ENCODE peak calls at places on chromosomes 11 and 22, in six cellular contexts. I, U, G, E, F and L are unnamed samples.

GRCh38 chr22:26616650-26617049 is 1.2 kb downstream of the CRYBB1 start:
- DNase-seq in I (no peak), U (no peak), G (no peak), E (no peak), F (no peak), L (no peak)

GRCh38 chr11:71420455-71421241 is 27.5 kb downstream of the DHCR7 start:
- DNase-seq in I (no peak), U (no peak), G (no peak), E (peak), F (peak), L (no peak)

GRCh38 chr11:85774256-85775097 is 36.5 kb downstream of the SYTL2 start:
- DNase-seq in I (no peak), U (no peak), G (no peak), E (no peak), F (no peak), L (no peak)

GRCh38 chr11:58075781-58076180 is 45.0 kb downstream of the OR6Q1 start:
- DNase-seq in I (no peak), U (no peak), G (no peak), E (no peak), F (no peak), L (no peak)

GRCh38 chr11:64858467-64859401 is 14.3 kb upstream of the CDC42BPG start:
- DNase-seq in I (peak), U (peak), G (peak), E (peak), F (no peak), L (no peak)

GRCh38 chr22:43298062-43298801 is 44.9 kb downstream of the SCUBE1 start:
- DNase-seq in I (no peak), U (no peak), G (no peak), E (no peak), F (no peak), L (no peak)

GRCh38 chr11:127000291-127000968 is at the start of gene KIRREL3:
- DNase-seq in I (no peak), U (no peak), G (no peak), E (no peak), F (no peak), L (no peak)

GRCh38 chr11:110435780-110436717 is 6.3 kb downstream of the FDX1 start:
- DNase-seq in I (no peak), U (no peak), G (no peak), E (no peak), F (no peak), L (no peak)

GRCh38 chr11:81915045-81915444 is 818.6 kb downstream of the FAM181B start:
- DNase-seq in I (no peak), U (no peak), G (no peak), E (no peak), F (no peak), L (no peak)

GRCh38 chr11:64409707-64410395 is 50.9 kb downstream of the RPS6KA4 start:
- DNase-seq in I (no peak), U (no peak), G (no peak), E (no peak), F (no peak), L (no peak)

GRCh38 chr22:37741312-37741795 is 44.5 kb downstream of the TRIOBP start:
- DNase-seq in I (peak), U (peak), G (peak), E (no peak), F (no peak), L (peak)

GRCh38 chr11:3984896-3985295 is 109.7 kb upstream of the RRM1 start:
- DNase-seq in I (no peak), U (no peak), G (no peak), E (peak), F (no peak), L (no peak)

GRCh38 chr11:30815619-30816018 is 229.5 kb upstream of the MPPED2 start:
- DNase-seq in I (no peak), U (no peak), G (no peak), E (no peak), F (no peak), L (no peak)

GRCh38 chr11:8332196-8332595 is 68.5 kb upstream of the LMO1 start:
- DNase-seq in I (no peak), U (no peak), G (no peak), E (peak), F (no peak), L (no peak)

GRCh38 chr11:117076941-117077659 is 21.1 kb downstream of the SIK3 start:
- DNase-seq in I (no peak), U (no peak), G (no peak), E (no peak), F (no peak), L (no peak)

GRCh38 chr11:84247931-84248330 is 961.8 kb upstream of the CCDC90B start:
- DNase-seq in I (no peak), U (no peak), G (no peak), E (no peak), F (no peak), L (no peak)

GRCh38 chr11:96054870-96055705 is 131.2 kb upstream of the MTMR2 start:
- DNase-seq in I (no peak), U (no peak), G (no peak), E (peak), F (peak), L (no peak)

GRCh38 chr11:102868359-102868758 is 6.4 kb downstream of the MMP12 start:
- DNase-seq in I (no peak), U (no peak), G (no peak), E (no peak), F (no peak), L (no peak)

GRCh38 chr11:120054016-120054752 is 83.7 kb downstream of the TRIM29 start:
- DNase-seq in I (no peak), U (no peak), G (no peak), E (no peak), F (no peak), L (no peak)

GRCh38 chr11:134613646-134614045 is 201.6 kb upstream of the B3GAT1 start:
- DNase-seq in I (no peak), U (no peak), G (no peak), E (no peak), F (no peak), L (no peak)

GRCh38 chr11:114562166-114562916 is 2.7 kb upstream of the NXPE1 start:
- DNase-seq in I (no peak), U (no peak), G (no peak), E (no peak), F (no peak), L (no peak)

GRCh38 chr11:35165416-35166368 is 26.7 kb downstream of the CD44 start:
- DNase-seq in I (no peak), U (no peak), G (no peak), E (peak), F (no peak), L (no peak)

GRCh38 chr22:49305215-49305965 is 522.3 kb downstream of the BRD1 start:
- DNase-seq in I (peak), U (no peak), G (peak), E (peak), F (no peak), L (peak)

DNA sequence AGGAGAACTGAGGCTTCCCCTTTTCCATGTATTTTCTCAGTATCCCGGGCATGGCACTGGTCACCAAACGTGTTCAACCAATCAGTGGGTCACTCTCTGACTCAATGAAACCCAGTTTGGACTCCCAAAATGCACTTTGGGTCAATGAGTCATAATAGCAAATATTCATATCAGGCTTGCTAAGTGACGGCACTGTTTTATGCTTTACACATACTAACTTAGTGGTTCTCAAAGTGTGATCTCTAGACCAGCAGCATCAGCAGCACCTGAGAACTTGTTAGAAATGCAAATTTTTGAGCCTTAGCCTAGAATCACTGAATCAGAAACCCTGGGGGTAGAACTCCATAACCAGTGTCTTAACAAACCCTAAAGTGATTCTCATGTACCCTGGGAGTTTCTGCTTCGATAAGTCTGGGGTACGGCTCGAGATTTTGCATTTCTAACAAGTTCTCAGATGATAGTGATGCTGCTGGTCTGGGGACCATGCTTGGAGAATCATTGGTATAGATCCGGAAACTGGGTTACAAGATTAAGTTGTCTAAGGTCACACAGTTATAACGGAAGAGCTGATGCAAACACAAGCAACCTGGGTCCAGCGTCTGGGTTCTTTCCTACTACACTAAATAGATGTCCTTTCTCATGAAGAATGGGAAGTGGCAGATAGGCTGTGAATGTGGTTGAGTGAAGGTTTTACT is 35.6 kb downstream of the ETS1 start:
- DNase-seq in I (no peak), U (no peak), G (no peak), E (peak), F (no peak), L (no peak)
- TF ChIP-seq CTCF in I (no peak), U (no peak), G (no peak), E (no peak), F (peak), L (no peak)

DNA sequence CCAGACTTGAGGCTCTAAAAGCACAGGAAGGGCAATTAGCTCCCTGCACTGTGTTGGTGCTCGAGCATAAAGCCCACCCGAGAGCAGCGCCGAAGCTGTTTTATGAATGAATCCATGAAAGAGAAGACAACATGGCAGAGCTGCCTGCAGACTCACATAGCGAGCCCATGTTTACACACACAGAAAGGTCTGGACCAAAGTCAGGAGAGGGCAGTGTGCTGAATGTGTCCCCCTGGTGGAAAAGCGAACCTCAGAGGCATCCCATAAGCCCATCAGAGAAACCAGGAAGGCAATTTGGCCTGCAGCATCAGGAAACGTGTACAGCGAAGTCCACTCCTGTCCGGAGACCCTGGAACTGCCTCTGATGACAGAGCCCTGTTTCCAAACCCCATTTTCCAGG is 37.1 kb downstream of the CHRDL2 start:
- DNase-seq in I (no peak), U (no peak), G (no peak), E (no peak), F (no peak), L (no peak)
- TF ChIP-seq CTCF in I (no peak), U (no peak), G (no peak), E (no peak), F (no peak), L (no peak)

GRCh38 chr11:77470504-77470903 is 3.4 kb downstream of the PAK1 start:
- DNase-seq in I (no peak), U (no peak), G (no peak), E (no peak), F (no peak), L (no peak)

GRCh38 chr11:77473001-77473800 is 693 bp downstream of the PAK1 start:
- DNase-seq in I (peak), U (peak), G (peak), E (peak), F (no peak), L (peak)

GRCh38 chr11:77470971-77471370 is 2.9 kb downstream of the PAK1 start:
- DNase-seq in I (no peak), U (no peak), G (no peak), E (no peak), F (no peak), L (no peak)

GRCh38 chr11:77473801-77474508 is at the start of gene PAK1:
- DNase-seq in I (peak), U (peak), G (peak), E (peak), F (peak), L (peak)

DNA sequence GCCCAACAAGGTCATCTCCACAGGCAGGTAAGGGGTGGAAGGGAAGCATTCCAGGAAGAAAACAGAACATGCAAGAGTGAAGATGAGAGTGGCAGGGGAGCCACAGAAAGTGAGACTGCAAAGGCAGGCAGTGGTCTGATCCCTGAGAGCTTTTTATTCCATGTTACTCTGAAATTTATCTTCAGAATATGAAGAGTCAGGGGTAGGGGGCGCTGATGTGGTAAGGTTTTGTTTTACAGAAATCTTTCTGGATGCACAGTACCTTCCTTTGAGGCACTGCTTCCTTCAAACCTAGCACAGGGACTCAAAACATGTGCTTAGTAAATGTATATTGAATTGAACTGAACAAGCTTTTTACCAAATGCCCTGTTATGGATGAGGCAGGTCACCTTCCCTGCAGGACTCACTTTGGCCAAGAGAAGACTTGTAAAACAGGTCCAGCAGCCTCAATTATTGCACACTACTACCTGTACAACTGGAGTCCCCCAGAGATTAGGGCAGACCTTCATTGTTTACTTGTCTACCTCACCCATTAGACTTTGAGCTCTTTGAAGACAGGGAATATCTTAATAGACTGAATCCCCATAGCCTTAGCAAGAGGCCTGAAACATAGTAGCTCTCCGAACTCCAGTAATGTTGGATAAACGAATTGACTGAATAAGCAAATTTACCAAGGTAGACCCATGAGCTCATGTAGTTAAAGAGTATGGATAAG is 2.2 kb downstream of the PAK1 start:
- DNase-seq in I (no peak), U (no peak), G (no peak), E (peak), F (no peak), L (no peak)
- TF ChIP-seq CTCF in I (no peak), U (no peak), G (no peak), E (peak), F (peak), L (no peak)

DNA sequence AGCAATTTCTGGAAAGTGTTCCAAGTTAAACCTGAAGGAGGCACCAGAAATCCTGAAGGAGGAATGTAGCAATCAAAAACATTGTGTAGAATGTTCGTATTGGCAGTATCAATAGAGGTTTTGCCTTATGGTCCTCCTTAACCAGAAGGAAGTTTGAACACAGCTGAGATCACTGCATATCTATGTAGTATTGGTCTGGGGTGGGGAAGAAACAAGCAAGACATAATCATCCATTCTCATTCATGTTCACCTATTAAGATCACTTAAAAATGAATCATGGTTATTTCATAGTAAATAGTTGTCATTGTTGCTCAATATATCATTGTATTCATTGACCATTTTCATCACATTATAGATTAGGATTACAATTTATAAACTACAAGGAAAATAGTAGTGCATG is 160.5 kb downstream of the DDX10 start:
- DNase-seq in I (no peak), U (no peak), G (no peak), E (no peak), F (no peak), L (no peak)
- TF ChIP-seq CTCF in I (no peak), U (no peak), G (no peak), E (no peak), F (no peak), L (no peak)

DNA sequence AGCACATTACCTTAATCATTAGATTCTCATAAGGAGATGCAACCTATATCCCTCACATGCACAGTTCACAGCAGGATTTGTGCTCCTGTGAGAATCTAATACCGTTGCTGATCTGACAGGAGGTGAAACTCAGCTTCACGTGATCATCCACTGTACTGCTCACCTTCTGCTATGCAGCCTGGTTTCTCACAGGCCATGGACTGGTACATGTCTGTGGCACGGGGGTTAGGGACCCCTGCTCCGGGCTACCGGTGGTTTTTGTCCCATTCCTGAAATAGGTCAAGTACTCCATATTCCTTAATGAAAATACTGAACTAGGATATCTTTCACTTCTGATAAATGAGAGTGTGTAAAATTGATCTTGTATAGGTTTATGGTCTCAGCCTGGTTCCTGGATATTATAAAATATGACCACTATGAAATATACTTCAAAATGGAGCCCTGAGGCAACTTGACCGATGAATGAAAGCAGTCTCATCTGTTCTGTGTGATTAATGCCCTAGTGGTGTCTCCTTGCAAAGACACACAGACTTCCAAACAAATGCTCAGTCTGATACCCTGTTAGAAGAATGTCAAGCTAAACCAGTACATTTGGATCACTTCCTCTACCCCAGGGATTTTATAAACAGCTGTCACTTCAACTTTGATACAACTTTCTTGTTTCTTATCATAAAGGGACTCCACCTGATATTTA is 492.9 kb upstream of the ANO3 start:
- DNase-seq in I (no peak), U (no peak), G (no peak), E (no peak), F (no peak), L (no peak)
- TF ChIP-seq CTCF in I (no peak), U (no peak), G (no peak), E (no peak), F (no peak), L (no peak)

GRCh38 chr11:113272927-113273615 is 41.3 kb upstream of the TTC12 start:
- DNase-seq in I (no peak), U (no peak), G (no peak), E (no peak), F (no peak), L (no peak)

GRCh38 chr11:113273720-113274119 is 40.7 kb upstream of the TTC12 start:
- DNase-seq in I (no peak), U (no peak), G (no peak), E (no peak), F (no peak), L (no peak)

GRCh38 chr11:113275602-113276001 is 38.8 kb upstream of the TTC12 start:
- DNase-seq in I (no peak), U (no peak), G (no peak), E (no peak), F (no peak), L (no peak)

GRCh38 chr11:113272281-113272680 is 42.1 kb upstream of the TTC12 start:
- DNase-seq in I (no peak), U (no peak), G (no peak), E (no peak), F (no peak), L (no peak)

GRCh38 chr11:113274708-113275582 is 39.4 kb upstream of the TTC12 start:
- DNase-seq in I (no peak), U (no peak), G (no peak), E (no peak), F (no peak), L (no peak)
- TF ChIP-seq CTCF in I (peak), U (no peak), G (no peak), E (no peak), F (no peak), L (no peak)

DNA sequence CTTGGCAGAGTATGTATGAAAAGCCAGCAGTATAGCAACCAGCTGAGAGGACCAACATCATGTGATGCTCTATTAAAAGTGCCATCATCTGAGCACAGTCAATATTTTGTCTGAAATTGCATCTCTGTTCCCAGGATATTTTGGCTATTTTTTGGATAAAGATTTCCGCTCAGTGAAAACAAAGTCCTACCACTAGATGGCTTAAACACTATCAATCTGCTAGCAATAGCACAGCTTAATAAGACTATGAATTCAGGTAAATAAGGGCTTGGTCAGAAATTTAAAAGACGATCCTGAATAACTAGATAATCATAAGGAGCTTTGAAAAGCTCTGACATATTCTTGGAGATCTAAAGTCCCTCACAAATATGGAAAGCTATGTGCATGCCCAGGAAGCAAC is 74.4 kb downstream of the MS4A13 start:
- DNase-seq in I (no peak), U (no peak), G (no peak), E (no peak), F (no peak), L (no peak)
- TF ChIP-seq CTCF in I (no peak), U (no peak), G (no peak), E (no peak), F (peak), L (no peak)